ENCODE peak calls at places on chromosomes 7 and 10, in eight cellular contexts. One of them, this sample, is unnamed.

GRCh38 chr10:28838908-28839307 is 161.6 kb downstream of the BAMBI start:
- DNase-seq in kidney: no peak
- DNase-seq in cardiac fibroblast: peak
- DNase-seq in brain microvascular endothelial cell: peak
- DNase-seq in uterus: no peak
- DNase-seq in OCI-LY7: no peak
- DNase-seq in natural killer cell: no peak
- DNase-seq in IMR-90: peak
- DNase-seq in this sample: no peak

GRCh38 chr10:13121500-13121854 is 21.5 kb downstream of the OPTN start:
- DNase-seq in natural killer cell: no peak
- DNase-seq in brain microvascular endothelial cell: no peak
- DNase-seq in OCI-LY7: no peak
- DNase-seq in cardiac fibroblast: no peak
- DNase-seq in uterus: no peak
- DNase-seq in kidney: no peak
- DNase-seq in IMR-90: no peak
- DNase-seq in this sample: no peak

GRCh38 chr10:92087750-92088395 is 164.3 kb downstream of the BTAF1 start:
- DNase-seq in brain microvascular endothelial cell: peak
- DNase-seq in kidney: no peak
- DNase-seq in cardiac fibroblast: peak
- DNase-seq in OCI-LY7: peak
- DNase-seq in natural killer cell: peak
- DNase-seq in uterus: peak
- DNase-seq in IMR-90: peak
- DNase-seq in this sample: peak

GRCh38 chr10:14584643-14585042 is 190.1 kb downstream of the FAM107B start:
- DNase-seq in IMR-90: no peak
- DNase-seq in natural killer cell: no peak
- DNase-seq in uterus: no peak
- DNase-seq in OCI-LY7: no peak
- DNase-seq in kidney: no peak
- DNase-seq in cardiac fibroblast: no peak
- DNase-seq in brain microvascular endothelial cell: no peak
- DNase-seq in this sample: no peak

GRCh38 chr7:51138121-51139085 is 178.2 kb downstream of the COBL start:
- DNase-seq in IMR-90: no peak
- DNase-seq in uterus: no peak
- DNase-seq in kidney: no peak
- DNase-seq in cardiac fibroblast: no peak
- DNase-seq in natural killer cell: no peak
- DNase-seq in OCI-LY7: no peak
- DNase-seq in brain microvascular endothelial cell: no peak
- DNase-seq in this sample: no peak

GRCh38 chr10:71850021-71850744 is 868 bp downstream of the PSAP start:
- DNase-seq in natural killer cell: no peak
- DNase-seq in uterus: no peak
- DNase-seq in kidney: no peak
- DNase-seq in OCI-LY7: no peak
- DNase-seq in IMR-90: no peak
- DNase-seq in brain microvascular endothelial cell: no peak
- DNase-seq in cardiac fibroblast: no peak
- DNase-seq in this sample: no peak

GRCh38 chr10:34666008-34666700 is 148.9 kb downstream of the PARD3 start:
- DNase-seq in kidney: no peak
- DNase-seq in IMR-90: peak
- DNase-seq in uterus: peak
- DNase-seq in OCI-LY7: peak
- DNase-seq in natural killer cell: no peak
- DNase-seq in cardiac fibroblast: peak
- DNase-seq in brain microvascular endothelial cell: peak
- DNase-seq in this sample: no peak

GRCh38 chr7:25927626-25927978 is 224.4 kb upstream of the NFE2L3 start:
- DNase-seq in cardiac fibroblast: no peak
- DNase-seq in IMR-90: no peak
- DNase-seq in natural killer cell: no peak
- DNase-seq in uterus: no peak
- DNase-seq in kidney: no peak
- DNase-seq in OCI-LY7: no peak
- DNase-seq in brain microvascular endothelial cell: no peak
- DNase-seq in this sample: no peak

GRCh38 chr10:126459032-126459831 is 71.0 kb upstream of the ADAM12 start:
- DNase-seq in cardiac fibroblast: peak
- DNase-seq in IMR-90: peak
- DNase-seq in kidney: peak
- DNase-seq in OCI-LY7: no peak
- DNase-seq in brain microvascular endothelial cell: peak
- DNase-seq in uterus: no peak
- DNase-seq in natural killer cell: no peak
- DNase-seq in this sample: no peak

GRCh38 chr10:84008878-84009277 is 130.4 kb upstream of the GHITM start:
- DNase-seq in natural killer cell: no peak
- DNase-seq in uterus: no peak
- DNase-seq in IMR-90: no peak
- DNase-seq in kidney: no peak
- DNase-seq in brain microvascular endothelial cell: no peak
- DNase-seq in cardiac fibroblast: peak
- DNase-seq in OCI-LY7: peak
- DNase-seq in this sample: no peak

GRCh38 chr7:92685146-92686042 is 95.2 kb upstream of the FAM133B start:
- DNase-seq in uterus: no peak
- DNase-seq in cardiac fibroblast: no peak
- DNase-seq in natural killer cell: peak
- DNase-seq in brain microvascular endothelial cell: no peak
- DNase-seq in IMR-90: no peak
- DNase-seq in OCI-LY7: no peak
- DNase-seq in kidney: no peak
- DNase-seq in this sample: no peak

GRCh38 chr10:66931949-66932343 is 6.1 kb downstream of the LRRTM3 start:
- DNase-seq in cardiac fibroblast: peak
- DNase-seq in OCI-LY7: no peak
- DNase-seq in brain microvascular endothelial cell: no peak
- DNase-seq in IMR-90: no peak
- DNase-seq in uterus: no peak
- DNase-seq in natural killer cell: no peak
- DNase-seq in kidney: no peak
- DNase-seq in this sample: no peak

GRCh38 chr7:47453093-47454056 is 128.5 kb downstream of the TNS3 start:
- DNase-seq in IMR-90: peak
- DNase-seq in kidney: peak
- DNase-seq in OCI-LY7: no peak
- DNase-seq in brain microvascular endothelial cell: peak
- DNase-seq in cardiac fibroblast: peak
- DNase-seq in natural killer cell: no peak
- DNase-seq in uterus: peak
- DNase-seq in this sample: no peak

GRCh38 chr10:76717141-76717540 is 920.5 kb downstream of the KCNMA1 start:
- DNase-seq in cardiac fibroblast: peak
- DNase-seq in kidney: no peak
- DNase-seq in IMR-90: peak
- DNase-seq in OCI-LY7: no peak
- DNase-seq in brain microvascular endothelial cell: peak
- DNase-seq in uterus: no peak
- DNase-seq in natural killer cell: no peak
- DNase-seq in this sample: no peak

GRCh38 chr10:25263931-25264330 is 89.1 kb downstream of the GPR158 start:
- DNase-seq in natural killer cell: no peak
- DNase-seq in uterus: no peak
- DNase-seq in OCI-LY7: no peak
- DNase-seq in IMR-90: no peak
- DNase-seq in cardiac fibroblast: no peak
- DNase-seq in brain microvascular endothelial cell: no peak
- DNase-seq in kidney: no peak
- DNase-seq in this sample: no peak

GRCh38 chr10:69647819-69648218 is 17.8 kb downstream of the FAM241B start:
- DNase-seq in OCI-LY7: no peak
- DNase-seq in natural killer cell: no peak
- DNase-seq in IMR-90: no peak
- DNase-seq in cardiac fibroblast: no peak
- DNase-seq in uterus: no peak
- DNase-seq in brain microvascular endothelial cell: no peak
- DNase-seq in kidney: peak
- DNase-seq in this sample: no peak

GRCh38 chr7:94698275-94698674 is 42.3 kb upstream of the SGCE start:
- DNase-seq in cardiac fibroblast: peak
- DNase-seq in uterus: no peak
- DNase-seq in brain microvascular endothelial cell: peak
- DNase-seq in OCI-LY7: no peak
- DNase-seq in natural killer cell: no peak
- DNase-seq in IMR-90: peak
- DNase-seq in kidney: no peak
- DNase-seq in this sample: no peak

GRCh38 chr7:82317760-82318159 is 125.8 kb downstream of the CACNA2D1 start:
- DNase-seq in OCI-LY7: no peak
- DNase-seq in IMR-90: no peak
- DNase-seq in brain microvascular endothelial cell: no peak
- DNase-seq in kidney: no peak
- DNase-seq in natural killer cell: no peak
- DNase-seq in uterus: no peak
- DNase-seq in cardiac fibroblast: no peak
- DNase-seq in this sample: no peak

DNA sequence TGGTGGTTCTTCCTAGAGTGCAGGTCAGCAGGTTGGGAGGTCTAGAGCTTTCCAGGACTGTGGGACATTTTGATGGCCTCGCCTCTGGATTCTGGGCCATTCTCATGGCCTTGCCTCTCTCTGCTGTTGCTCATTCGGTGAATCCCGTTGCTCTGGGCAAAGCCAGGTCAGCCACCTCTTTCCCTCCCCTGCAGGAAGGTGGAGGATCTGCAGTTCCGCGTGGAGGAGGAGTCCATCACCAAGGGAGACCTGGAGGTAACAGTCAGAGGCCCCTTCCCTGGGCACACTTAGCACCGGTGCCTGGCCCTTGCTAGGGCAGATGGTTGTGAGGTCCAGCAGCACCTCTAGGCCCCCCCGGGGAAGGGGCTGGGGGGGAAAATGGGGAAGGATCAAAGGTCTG is 74.9 kb downstream of the CLIP2 start:
- DNase-seq in brain microvascular endothelial cell: no peak
- DNase-seq in kidney: no peak
- DNase-seq in uterus: no peak
- DNase-seq in OCI-LY7: no peak
- DNase-seq in cardiac fibroblast: no peak
- DNase-seq in natural killer cell: no peak
- DNase-seq in IMR-90: no peak
- DNase-seq in this sample: no peak
- TF ChIP-seq CTCF in brain microvascular endothelial cell: peak
- TF ChIP-seq CTCF in kidney: no peak
- TF ChIP-seq CTCF in uterus: no peak
- TF ChIP-seq CTCF in OCI-LY7: no peak
- TF ChIP-seq CTCF in cardiac fibroblast: peak
- TF ChIP-seq CTCF in natural killer cell: no peak
- TF ChIP-seq CTCF in IMR-90: no peak
- TF ChIP-seq CTCF in this sample: no peak

DNA sequence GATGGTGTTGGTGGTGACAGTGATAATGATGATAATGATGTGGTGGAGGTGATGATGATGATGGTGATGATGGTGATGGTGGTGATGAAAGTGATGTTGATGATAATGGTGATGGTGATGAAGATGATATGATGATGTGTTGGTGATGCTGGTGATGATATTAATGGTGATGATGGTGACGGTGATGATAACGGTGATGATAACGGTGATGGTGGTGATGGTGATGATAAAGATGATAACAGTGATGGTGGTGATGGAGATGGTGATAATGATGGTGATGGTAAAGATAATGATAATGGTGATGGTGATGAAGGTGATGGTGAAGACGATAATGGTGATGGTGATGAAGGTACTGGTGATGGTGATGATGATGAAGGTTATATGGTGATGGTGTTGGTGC is 76.6 kb downstream of the UNCX start:
- DNase-seq in kidney: no peak
- DNase-seq in IMR-90: no peak
- DNase-seq in uterus: no peak
- DNase-seq in natural killer cell: no peak
- DNase-seq in brain microvascular endothelial cell: no peak
- DNase-seq in cardiac fibroblast: no peak
- DNase-seq in OCI-LY7: no peak
- DNase-seq in this sample: no peak
- TF ChIP-seq CTCF in kidney: no peak
- TF ChIP-seq CTCF in IMR-90: no peak
- TF ChIP-seq CTCF in uterus: no peak
- TF ChIP-seq CTCF in natural killer cell: no peak
- TF ChIP-seq CTCF in brain microvascular endothelial cell: no peak
- TF ChIP-seq CTCF in cardiac fibroblast: no peak
- TF ChIP-seq CTCF in OCI-LY7: no peak
- TF ChIP-seq CTCF in this sample: no peak

GRCh38 chr7:67608806-67609205 is 612.2 kb downstream of the TYW1 start:
- DNase-seq in IMR-90: no peak
- DNase-seq in cardiac fibroblast: no peak
- DNase-seq in uterus: no peak
- DNase-seq in natural killer cell: no peak
- DNase-seq in brain microvascular endothelial cell: no peak
- DNase-seq in kidney: no peak
- DNase-seq in OCI-LY7: no peak
- DNase-seq in this sample: no peak
- TF ChIP-seq CTCF in IMR-90: no peak
- TF ChIP-seq CTCF in cardiac fibroblast: no peak
- TF ChIP-seq CTCF in uterus: no peak
- TF ChIP-seq CTCF in natural killer cell: no peak
- TF ChIP-seq CTCF in brain microvascular endothelial cell: no peak
- TF ChIP-seq CTCF in kidney: no peak
- TF ChIP-seq CTCF in OCI-LY7: peak
- TF ChIP-seq CTCF in this sample: no peak

GRCh38 chr7:55365680-55366460 is 733 bp downstream of the LANCL2 start:
- DNase-seq in kidney: peak
- DNase-seq in OCI-LY7: peak
- DNase-seq in brain microvascular endothelial cell: peak
- DNase-seq in cardiac fibroblast: peak
- DNase-seq in natural killer cell: peak
- DNase-seq in IMR-90: peak
- DNase-seq in uterus: peak
- DNase-seq in this sample: peak

GRCh38 chr7:55366461-55367138 is 1.5 kb downstream of the LANCL2 start:
- DNase-seq in natural killer cell: no peak
- DNase-seq in OCI-LY7: peak
- DNase-seq in cardiac fibroblast: peak
- DNase-seq in IMR-90: no peak
- DNase-seq in uterus: no peak
- DNase-seq in brain microvascular endothelial cell: no peak
- DNase-seq in kidney: no peak
- DNase-seq in this sample: no peak

GRCh38 chr7:55367283-55367840 is 2.2 kb downstream of the LANCL2 start:
- DNase-seq in natural killer cell: no peak
- DNase-seq in brain microvascular endothelial cell: no peak
- DNase-seq in kidney: no peak
- DNase-seq in uterus: no peak
- DNase-seq in OCI-LY7: no peak
- DNase-seq in cardiac fibroblast: no peak
- DNase-seq in IMR-90: no peak
- DNase-seq in this sample: no peak

GRCh38 chr7:55370001-55370400 is 4.9 kb downstream of the LANCL2 start:
- DNase-seq in IMR-90: peak
- DNase-seq in natural killer cell: no peak
- DNase-seq in cardiac fibroblast: peak
- DNase-seq in OCI-LY7: no peak
- DNase-seq in uterus: no peak
- DNase-seq in kidney: no peak
- DNase-seq in brain microvascular endothelial cell: peak
- DNase-seq in this sample: no peak

GRCh38 chr7:55369427-55369826 is 4.3 kb downstream of the LANCL2 start:
- DNase-seq in natural killer cell: no peak
- DNase-seq in OCI-LY7: no peak
- DNase-seq in IMR-90: peak
- DNase-seq in kidney: no peak
- DNase-seq in cardiac fibroblast: peak
- DNase-seq in brain microvascular endothelial cell: peak
- DNase-seq in uterus: no peak
- DNase-seq in this sample: no peak
- TF ChIP-seq CTCF in natural killer cell: no peak
- TF ChIP-seq CTCF in OCI-LY7: no peak
- TF ChIP-seq CTCF in IMR-90: no peak
- TF ChIP-seq CTCF in kidney: no peak
- TF ChIP-seq CTCF in cardiac fibroblast: no peak
- TF ChIP-seq CTCF in brain microvascular endothelial cell: no peak
- TF ChIP-seq CTCF in uterus: no peak
- TF ChIP-seq CTCF in this sample: no peak

This sample was measured in D721Med.